ENCODE peak calls at places on chromosome 12, in five cellular contexts. Y is HCT116, W is kidney epithelial cell, F is H9, S is GM23338. C is an unnamed sample.

GRCh38 chr12:56601503-56601902 is 28.6 kb downstream of the BAZ2A start:
- DNase-seq in Y (no peak), W (no peak), F (peak; percentile 52), S (peak; percentile 52), C (no peak)

GRCh38 chr12:79151956-79152355 is 287.4 kb downstream of the SYT1 start:
- DNase-seq in Y (no peak), W (no peak), F (no peak), S (no peak), C (no peak)

GRCh38 chr12:14272954-14273910 is 92.2 kb upstream of the ATF7IP start:
- DNase-seq in Y (no peak), W (no peak), F (no peak), S (no peak), C (no peak)

GRCh38 chr12:25840678-25841077 is 117.8 kb upstream of the RASSF8 start:
- DNase-seq in Y (no peak), W (no peak), F (no peak), S (no peak), C (no peak)

GRCh38 chr12:47742253-47742825 is 16.3 kb downstream of the RAPGEF3 start:
- DNase-seq in Y (peak; percentile 26), W (no peak), F (peak; percentile 82), S (peak; percentile 79), C (no peak)

GRCh38 chr12:10186299-10186698 is 7.5 kb downstream of the TMEM52B start:
- DNase-seq in Y (no peak), W (no peak), F (no peak), S (no peak), C (no peak)

GRCh38 chr12:27564612-27565213 is 40.7 kb downstream of the PPFIBP1 start:
- DNase-seq in Y (no peak), W (no peak), F (no peak), S (no peak), C (no peak)

GRCh38 chr12:27785882-27786570 is 6.0 kb upstream of the MANSC4 start:
- DNase-seq in Y (no peak), W (no peak), F (no peak), S (no peak), C (no peak)

GRCh38 chr12:69095765-69096477 is 143.4 kb upstream of the CPSF6 start:
- DNase-seq in Y (no peak), W (no peak), F (no peak), S (no peak), C (no peak)

GRCh38 chr12:21879312-21879711 is 61.9 kb downstream of the ABCC9 start:
- DNase-seq in Y (no peak), W (no peak), F (no peak), S (no peak), C (no peak)

GRCh38 chr12:39365364-39366001 is 77.4 kb downstream of the KIF21A start:
- DNase-seq in Y (no peak), W (no peak), F (no peak), S (no peak), C (no peak)

GRCh38 chr12:112446008-112446725 is 27.4 kb downstream of the PTPN11 start:
- DNase-seq in Y (no peak), W (no peak), F (no peak), S (no peak), C (no peak)

GRCh38 chr12:12482150-12482761 is 80.4 kb downstream of the DUSP16 start:
- DNase-seq in Y (no peak), W (no peak), F (no peak), S (no peak), C (no peak)

GRCh38 chr12:85866929-85867776 is 6.9 kb upstream of the NTS start:
- DNase-seq in Y (peak; percentile 47), W (peak; percentile 19), F (no peak), S (peak; percentile 76), C (no peak)

GRCh38 chr12:103751171-103751570 is 89.9 kb downstream of the NT5DC3 start:
- DNase-seq in Y (no peak), W (no peak), F (no peak), S (peak; percentile 56), C (no peak)

GRCh38 chr12:71694099-71694820 is 8.4 kb downstream of the TMEM19 start:
- DNase-seq in Y (no peak), W (no peak), F (no peak), S (no peak), C (no peak)

GRCh38 chr12:110934093-110934852 is 13.9 kb upstream of the MYL2 start:
- DNase-seq in Y (peak; percentile 79), W (peak; percentile 31), F (peak; percentile 82), S (peak; percentile 74), C (no peak)

GRCh38 chr12:110244829-110245228 is 36.2 kb upstream of the ATP2A2 start:
- DNase-seq in Y (no peak), W (no peak), F (peak; percentile 89), S (peak; percentile 87), C (no peak)

GRCh38 chr12:85138833-85139232 is 102.7 kb downstream of the LRRIQ1 start:
- DNase-seq in Y (no peak), W (no peak), F (no peak), S (no peak), C (no peak)

GRCh38 chr12:128798543-128799341 is 25.0 kb downstream of the SLC15A4 start:
- DNase-seq in Y (no peak), W (no peak), F (no peak), S (no peak), C (no peak)

GRCh38 chr12:26319511-26319910 is 124.1 kb downstream of the SSPN start:
- DNase-seq in Y (no peak), W (peak; percentile 96), F (no peak), S (no peak), C (peak; percentile 78)

GRCh38 chr12:49636979-49637378 is 13.6 kb downstream of the PRPF40B start:
- DNase-seq in Y (peak; percentile 22), W (no peak), F (peak; percentile 81), S (peak; percentile 84), C (peak; percentile 55)

GRCh38 chr12:92989715-92990484 is 60.8 kb upstream of the EEA1 start:
- DNase-seq in Y (no peak), W (no peak), F (no peak), S (no peak), C (peak; percentile 31)

GRCh38 chr12:9787340-9787737 is 26.6 kb upstream of the CD69 start:
- DNase-seq in Y (no peak), W (no peak), F (no peak), S (no peak), C (no peak)

GRCh38 chr12:79236920-79237319 is 372.3 kb downstream of the SYT1 start:
- DNase-seq in Y (no peak), W (no peak), F (no peak), S (no peak), C (no peak)

GRCh38 chr12:65300679-65301349 is 22.3 kb downstream of the MSRB3 start:
- DNase-seq in Y (peak; percentile 54), W (no peak), F (peak; percentile 55), S (peak; percentile 73), C (no peak)

DNA sequence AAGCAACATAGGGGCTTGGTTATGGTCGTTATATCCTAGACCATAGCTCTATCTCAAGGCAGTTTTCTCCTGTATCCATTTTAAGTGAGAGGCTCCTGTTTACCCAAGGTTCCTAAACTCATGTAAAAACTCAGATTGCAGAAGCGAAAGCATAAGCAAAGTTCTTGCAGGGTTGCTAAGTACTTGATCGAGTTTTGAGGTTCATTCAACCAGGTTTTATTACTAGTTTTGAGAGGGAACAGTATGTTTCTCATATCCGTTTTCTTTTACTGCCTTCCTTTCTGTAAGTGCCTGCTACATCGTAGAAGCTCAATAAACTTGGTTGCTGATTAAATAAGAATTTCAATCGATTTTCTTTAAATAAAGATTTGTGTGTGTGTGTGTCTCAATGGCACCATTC is 5.1 kb downstream of the AKAP3 start:
- DNase-seq in Y (no peak), W (no peak), F (no peak), S (no peak), C (no peak)
- H3K27me3 ChIP-seq in Y (no peaks in the 10 kb centered on the region), W (no peaks in the 10 kb centered on the region), F (no peaks in the 10 kb centered on the region), S (no peaks in the 10 kb centered on the region), C (no peaks in the 10 kb centered on the region)

GRCh38 chr12:113478351-113479011 is 6.8 kb upstream of the LHX5 start:
- DNase-seq in Y (no peak), W (no peak), F (no peak), S (peak; percentile 77), C (no peak)

GRCh38 chr12:113477842-113478215 is 6.2 kb upstream of the LHX5 start:
- DNase-seq in Y (no peak), W (no peak), F (no peak), S (no peak), C (no peak)

GRCh38 chr12:113480336-113480688 is 8.6 kb upstream of the LHX5 start:
- DNase-seq in Y (no peak), W (no peak), F (no peak), S (no peak), C (no peak)

GRCh38 chr12:113479193-113479577 is 7.5 kb upstream of the LHX5 start:
- DNase-seq in Y (no peak), W (no peak), F (no peak), S (no peak), C (no peak)

DNA sequence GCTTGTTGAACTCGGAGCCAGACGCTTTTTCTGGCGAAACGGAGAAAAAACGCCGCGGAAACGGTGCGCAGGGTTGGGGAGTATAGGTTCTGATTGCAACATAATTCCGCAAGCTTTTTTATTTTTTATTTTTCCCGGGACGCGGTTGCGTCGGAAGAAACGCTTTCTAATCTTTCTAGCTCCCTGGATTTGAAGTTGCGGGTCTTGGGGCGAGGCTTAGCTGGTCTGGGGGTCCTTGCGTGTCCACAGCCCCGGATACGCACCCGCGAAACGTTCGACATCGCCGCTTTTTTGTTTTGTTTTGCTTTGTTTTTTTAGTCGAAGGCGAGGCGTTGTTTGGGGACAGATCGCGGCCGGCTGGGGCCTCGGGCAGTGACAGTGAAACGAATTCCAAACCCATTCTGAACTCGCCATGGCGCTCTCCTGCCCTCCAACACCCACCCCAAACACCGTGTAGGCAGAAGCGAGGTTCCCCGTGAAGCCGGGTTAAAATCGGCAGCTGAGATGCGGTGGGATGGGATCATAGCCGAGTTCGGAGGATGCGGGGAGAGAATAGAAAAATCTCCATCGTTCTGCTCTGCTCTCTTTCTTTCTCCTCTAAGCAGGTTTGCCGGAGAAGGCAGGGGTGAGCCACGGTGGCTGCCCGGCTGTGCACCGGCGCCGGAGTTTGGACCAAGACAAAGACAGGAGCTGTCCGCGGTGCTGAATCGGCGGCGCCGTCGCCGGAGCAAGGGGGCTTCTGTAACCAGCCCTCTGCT is 8.1 kb upstream of the LHX5 start:
- DNase-seq in Y (no peak), W (peak; percentile 7), F (peak; percentile 88), S (peak; percentile 92), C (no peak)
- H3K27me3 ChIP-seq in Y (peaks cover 36% of the 10 kb centered on the region), W (peaks cover 58% of the 10 kb centered on the region), F (peaks cover 63% of the 10 kb centered on the region), S (peaks cover 94% of the 10 kb centered on the region), C (peaks cover 99% of the 10 kb centered on the region)

GRCh38 chr12:109014984-109015765 is 5.7 kb downstream of the SVOP start:
- DNase-seq in Y (no peak), W (no peak), F (peak; percentile 15), S (no peak), C (no peak)

GRCh38 chr12:109016016-109016415 is 4.9 kb downstream of the SVOP start:
- DNase-seq in Y (no peak), W (no peak), F (peak; percentile 10), S (no peak), C (no peak)

DNA sequence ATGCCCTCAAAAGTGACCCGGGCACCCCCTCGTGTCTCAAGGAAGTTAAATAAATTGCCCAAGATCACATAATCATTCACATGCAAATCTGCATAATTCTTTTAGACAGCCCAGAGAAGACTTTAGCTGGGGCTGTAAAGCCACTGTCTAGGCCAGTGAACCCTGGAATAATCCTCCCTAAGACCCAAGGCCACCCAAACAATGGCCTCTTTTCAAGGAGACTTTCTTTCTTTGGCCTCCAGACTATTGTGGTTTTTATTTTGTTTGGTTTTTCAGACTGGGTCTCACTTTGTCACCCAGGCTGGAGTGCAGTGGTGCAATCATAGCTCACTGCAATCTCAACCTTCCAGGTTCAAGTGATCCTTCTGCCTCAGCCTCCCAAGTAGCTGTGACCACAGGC is 10.6 kb downstream of the SVOP start:
- DNase-seq in Y (no peak), W (no peak), F (no peak), S (no peak), C (no peak)
- H3K27me3 ChIP-seq in Y (peaks cover 28% of the 10 kb centered on the region), W (peaks cover under 1% of the 10 kb centered on the region), F (no peaks in the 10 kb centered on the region), S (no peaks in the 10 kb centered on the region), C (peaks cover 5% of the 10 kb centered on the region)

GRCh38 chr12:107803092-107803491 is 28.6 kb downstream of the ASCL4 start:
- DNase-seq in Y (no peak), W (no peak), F (no peak), S (no peak), C (no peak)
- H3K27me3 ChIP-seq in Y (peaks cover 4% of the 10 kb centered on the region), W (no peaks in the 10 kb centered on the region), F (no peaks in the 10 kb centered on the region), S (no peaks in the 10 kb centered on the region), C (no peaks in the 10 kb centered on the region)